ENCODE peak calls at places on chromosomes 16 and 17, in nine cellular contexts. W is CD8-positive, alpha-beta T cell; Y is NCI-H146; O is kidney; S is occipital lobe; Z is SW 1271; G is foreskin fibroblast; K is GM10248; L is amygdala. E is an unnamed sample.

GRCh38 chr17:210402-210801 is 29.0 kb upstream of the DOC2B start:
- DNase-seq in L (no peak), Z (no peak), W (no peak), Y (no peak), K (no peak), O (peak), G (no peak), S (no peak), E (no peak)

GRCh38 chr17:77786740-77787505 is 171.6 kb upstream of the TNRC6C start:
- DNase-seq in W (no peak), L (no peak), Z (no peak), O (peak), K (no peak), G (no peak), S (no peak), Y (peak), E (no peak)

GRCh38 chr16:48353565-48354163 is 31.5 kb downstream of the SIAH1 start:
- DNase-seq in Z (peak), K (peak), L (no peak), W (peak), O (no peak), Y (peak), S (no peak), G (peak), E (peak)

GRCh38 chr17:19928299-19928698 is 49.3 kb downstream of the AKAP10 start:
- DNase-seq in S (no peak), K (no peak), L (no peak), O (no peak), G (no peak), Y (no peak), W (no peak), Z (no peak), E (no peak)

GRCh38 chr17:75848523-75849303 is 4.5 kb upstream of the UNC13D start:
- DNase-seq in W (peak), L (peak), K (peak), S (peak), Z (no peak), Y (peak), O (peak), G (no peak), E (peak)

GRCh38 chr17:81722184-81723120 is 10.4 kb downstream of the SLC25A10 start:
- DNase-seq in W (no peak), S (no peak), G (no peak), K (no peak), Z (no peak), L (no peak), Y (no peak), O (peak), E (no peak)

GRCh38 chr16:22843122-22843521 is 29.2 kb downstream of the HS3ST2 start:
- DNase-seq in Z (no peak), Y (no peak), L (no peak), W (no peak), S (no peak), O (no peak), G (no peak), K (no peak), E (no peak)

GRCh38 chr16:81885976-81886586 is 107.0 kb downstream of the PLCG2 start:
- DNase-seq in G (peak), W (no peak), K (peak), L (no peak), S (no peak), O (no peak), Z (no peak), Y (peak), E (no peak)

GRCh38 chr16:73713817-73714495 is 582.7 kb upstream of the PSMD7 start:
- DNase-seq in L (no peak), Y (no peak), O (no peak), G (no peak), Z (no peak), W (no peak), S (no peak), K (no peak), E (peak)

GRCh38 chr16:79628501-79628975 is 28.0 kb upstream of the MAF start:
- DNase-seq in Y (no peak), O (no peak), S (no peak), G (no peak), W (peak), K (peak), Z (no peak), L (no peak), E (no peak)

GRCh38 chr16:85888405-85889331 is 10.3 kb upstream of the IRF8 start:
- DNase-seq in G (peak), W (no peak), S (no peak), O (peak), Z (peak), K (peak), L (no peak), Y (no peak), E (no peak)

GRCh38 chr17:75390982-75391381 is 14.5 kb downstream of the GRB2 start:
- DNase-seq in Y (no peak), L (no peak), S (no peak), K (no peak), W (no peak), O (no peak), Z (no peak), G (no peak), E (no peak)

GRCh38 chr17:78358538-78359215 is 1.2 kb downstream of the SOCS3 start:
- DNase-seq in K (no peak), G (no peak), Y (no peak), S (no peak), W (no peak), Z (no peak), O (peak), L (no peak), E (no peak)

GRCh38 chr17:49521521-49522185 is 26.6 kb downstream of the NGFR start:
- DNase-seq in S (no peak), O (no peak), W (no peak), Z (no peak), Y (no peak), K (no peak), G (no peak), L (no peak), E (no peak)

GRCh38 chr17:76492250-76492988 is 8.8 kb downstream of the RHBDF2 start:
- DNase-seq in S (no peak), Z (no peak), K (peak), L (no peak), O (peak), G (no peak), W (no peak), Y (peak), E (no peak)

GRCh38 chr16:3049921-3050481 is 3.6 kb downstream of the MMP25 start:
- DNase-seq in S (no peak), O (no peak), W (no peak), G (no peak), L (no peak), Z (no peak), Y (no peak), K (no peak), E (no peak)

E was measured in tibial artery.